ENCODE peak calls at places on chromosome 21, in eight cellular contexts. One of them, this sample, is unnamed.
A peak's percentile ranks its signal among the peaks of the same experiment; 100 is the strongest.

GRCh38 chr21:45996311-45997204 is 15.0 kb downstream of the COL6A1 start:
- DNase-seq in iris pigment epithelial cell: no peak
- DNase-seq in naive thymus-derived CD8-positive, alpha-beta T cell: no peak
- DNase-seq in NCI-H774: no peak
- DNase-seq in GM03348: no peak
- DNase-seq in T-helper 2 cell: peak; percentile 9
- DNase-seq in T-helper 9 cell: no peak
- DNase-seq in amniotic stem cell: no peak
- DNase-seq in this sample: no peak

GRCh38 chr21:46111193-46111571 is 13.3 kb downstream of the COL6A2 start:
- DNase-seq in iris pigment epithelial cell: no peak
- DNase-seq in naive thymus-derived CD8-positive, alpha-beta T cell: no peak
- DNase-seq in NCI-H774: no peak
- DNase-seq in GM03348: peak; percentile 3
- DNase-seq in T-helper 2 cell: no peak
- DNase-seq in T-helper 9 cell: no peak
- DNase-seq in amniotic stem cell: no peak
- DNase-seq in this sample: no peak

GRCh38 chr21:31133243-31133830 is 95.1 kb upstream of the KRTAP19-8 start:
- DNase-seq in iris pigment epithelial cell: no peak
- DNase-seq in naive thymus-derived CD8-positive, alpha-beta T cell: no peak
- DNase-seq in NCI-H774: no peak
- DNase-seq in GM03348: no peak
- DNase-seq in T-helper 2 cell: no peak
- DNase-seq in T-helper 9 cell: no peak
- DNase-seq in amniotic stem cell: no peak
- DNase-seq in this sample: no peak

GRCh38 chr21:40754466-40754865 is 92.5 kb downstream of the DSCAM start:
- DNase-seq in iris pigment epithelial cell: no peak
- DNase-seq in naive thymus-derived CD8-positive, alpha-beta T cell: no peak
- DNase-seq in NCI-H774: no peak
- DNase-seq in GM03348: no peak
- DNase-seq in T-helper 2 cell: no peak
- DNase-seq in T-helper 9 cell: no peak
- DNase-seq in amniotic stem cell: no peak
- DNase-seq in this sample: no peak

GRCh38 chr21:45539796-45540600 is 2.2 kb downstream of the SLC19A1 start:
- DNase-seq in iris pigment epithelial cell: no peak
- DNase-seq in naive thymus-derived CD8-positive, alpha-beta T cell: no peak
- DNase-seq in NCI-H774: no peak
- DNase-seq in GM03348: no peak
- DNase-seq in T-helper 2 cell: peak; percentile 1
- DNase-seq in T-helper 9 cell: no peak
- DNase-seq in amniotic stem cell: no peak
- DNase-seq in this sample: no peak

GRCh38 chr21:44423941-44424607 is 31.2 kb upstream of the LRRC3 start:
- DNase-seq in iris pigment epithelial cell: no peak
- DNase-seq in naive thymus-derived CD8-positive, alpha-beta T cell: no peak
- DNase-seq in NCI-H774: no peak
- DNase-seq in GM03348: no peak
- DNase-seq in T-helper 2 cell: no peak
- DNase-seq in T-helper 9 cell: no peak
- DNase-seq in amniotic stem cell: no peak
- DNase-seq in this sample: no peak

GRCh38 chr21:36082140-36082742 is 12.4 kb downstream of the CBR1 start:
- DNase-seq in iris pigment epithelial cell: peak; percentile 13
- DNase-seq in naive thymus-derived CD8-positive, alpha-beta T cell: no peak
- DNase-seq in NCI-H774: no peak
- DNase-seq in GM03348: no peak
- DNase-seq in T-helper 2 cell: no peak
- DNase-seq in T-helper 9 cell: no peak
- DNase-seq in amniotic stem cell: no peak
- DNase-seq in this sample: no peak

GRCh38 chr21:33651965-33652680 is 9.8 kb downstream of the ITSN1 start:
- DNase-seq in iris pigment epithelial cell: no peak
- DNase-seq in naive thymus-derived CD8-positive, alpha-beta T cell: no peak
- DNase-seq in NCI-H774: no peak
- DNase-seq in GM03348: no peak
- DNase-seq in T-helper 2 cell: no peak
- DNase-seq in T-helper 9 cell: no peak
- DNase-seq in amniotic stem cell: no peak
- DNase-seq in this sample: no peak

GRCh38 chr21:33380483-33380998 is 22.7 kb upstream of the IFNGR2 start:
- DNase-seq in iris pigment epithelial cell: peak; percentile 95
- DNase-seq in naive thymus-derived CD8-positive, alpha-beta T cell: peak; percentile 76
- DNase-seq in NCI-H774: no peak
- DNase-seq in GM03348: peak; percentile 92
- DNase-seq in T-helper 2 cell: peak; percentile 45
- DNase-seq in T-helper 9 cell: peak; percentile 66
- DNase-seq in amniotic stem cell: peak; percentile 92
- DNase-seq in this sample: peak; percentile 94

GRCh38 chr21:27582946-27583270 is 616.0 kb upstream of the ADAMTS5 start:
- DNase-seq in iris pigment epithelial cell: peak; percentile 18
- DNase-seq in naive thymus-derived CD8-positive, alpha-beta T cell: no peak
- DNase-seq in NCI-H774: no peak
- DNase-seq in GM03348: no peak
- DNase-seq in T-helper 2 cell: no peak
- DNase-seq in T-helper 9 cell: no peak
- DNase-seq in amniotic stem cell: no peak
- DNase-seq in this sample: no peak

GRCh38 chr21:26801524-26801923 is 43.7 kb downstream of the ADAMTS1 start:
- DNase-seq in iris pigment epithelial cell: peak; percentile 93
- DNase-seq in naive thymus-derived CD8-positive, alpha-beta T cell: no peak
- DNase-seq in NCI-H774: no peak
- DNase-seq in GM03348: peak; percentile 54
- DNase-seq in T-helper 2 cell: no peak
- DNase-seq in T-helper 9 cell: no peak
- DNase-seq in amniotic stem cell: peak; percentile 23
- DNase-seq in this sample: peak; percentile 81

GRCh38 chr21:35963920-35964451 is 96.3 kb downstream of the SETD4 start:
- DNase-seq in iris pigment epithelial cell: no peak
- DNase-seq in naive thymus-derived CD8-positive, alpha-beta T cell: no peak
- DNase-seq in NCI-H774: no peak
- DNase-seq in GM03348: no peak
- DNase-seq in T-helper 2 cell: no peak
- DNase-seq in T-helper 9 cell: no peak
- DNase-seq in amniotic stem cell: no peak
- DNase-seq in this sample: peak; percentile 1

GRCh38 chr21:23607782-23608181 is 1999.5 kb downstream of the MRPL39 start:
- DNase-seq in iris pigment epithelial cell: no peak
- DNase-seq in naive thymus-derived CD8-positive, alpha-beta T cell: no peak
- DNase-seq in NCI-H774: no peak
- DNase-seq in GM03348: no peak
- DNase-seq in T-helper 2 cell: no peak
- DNase-seq in T-helper 9 cell: no peak
- DNase-seq in amniotic stem cell: no peak
- DNase-seq in this sample: no peak

This sample was measured in HCEC 1CT.